ENCODE peak calls at places on chromosome 5, in nine cellular contexts. V is memory B cell; J is activated CD8-positive, alpha-beta memory T cell treated with anti-CD3 and anti-CD28 coated beads, Interleukin-2, amount 10 ng/mL, durations not matched to agents 7 days and 5 days; L is activated T-cell treated with anti-CD3 and anti-CD28 coated beads, Interleukin-2, amount 50 U/mL, for 72 hours; K is heart right ventricle; F is aorta; S is heart left ventricle; D is activated CD8-positive, alpha-beta T cell treated with anti-CD3 and anti-CD28 coated beads, Interleukin-2, amount 10 ng/mL, durations not matched to agents 7 days and 5 days; M is effector memory CD8-positive, alpha-beta T cell. R is an unnamed sample.
A peak's percentile ranks its signal among the peaks of the same experiment; 100 is the strongest.

GRCh38 chr5:11311272-11311671 is 550.2 kb upstream of the DAP start:
- ATAC-seq in L (no peak), F (no peak), J (no peak), V (no peak), S (no peak), D (no peak), M (no peak), K (no peak), R (no peak)

GRCh38 chr5:143213851-143214363 is 189.6 kb downstream of the NR3C1 start:
- ATAC-seq in D (no peak), V (no peak), L (peak; percentile 51), F (no peak), K (peak; percentile 21), J (peak; percentile 77), S (peak; percentile 26), M (no peak), R (peak; percentile 69)

GRCh38 chr5:181151146-181151545 is 3.8 kb downstream of the OR2V2 start:
- ATAC-seq in D (no peak), S (peak; percentile 36), F (no peak), M (no peak), L (no peak), J (no peak), V (no peak), K (peak; percentile 62), R (no peak)

GRCh38 chr5:125257997-125258396 is 511.6 kb upstream of the ZNF608 start:
- ATAC-seq in F (no peak), S (no peak), V (no peak), J (no peak), M (no peak), D (no peak), K (no peak), L (no peak), R (no peak)

GRCh38 chr5:51821697-51822096 is 438.4 kb downstream of the ISL1 start:
- ATAC-seq in K (no peak), S (no peak), L (no peak), M (no peak), F (no peak), J (no peak), V (no peak), D (no peak), R (no peak)

GRCh38 chr5:87829214-87829551 is 416.5 kb upstream of the CCNH start:
- ATAC-seq in V (no peak), L (no peak), D (no peak), J (no peak), F (no peak), M (no peak), S (peak; percentile 46), K (no peak), R (no peak)

GRCh38 chr5:119389288-119390065 is 33.7 kb downstream of the TNFAIP8 start:
- ATAC-seq in M (no peak), K (peak; percentile 56), S (no peak), V (no peak), D (peak; percentile 50), F (peak; percentile 31), L (peak; percentile 44), J (peak; percentile 66), R (no peak)

GRCh38 chr5:141182248-141182647 is at the start of gene PCDHB16:
- ATAC-seq in K (no peak), F (no peak), J (no peak), V (no peak), S (no peak), D (no peak), M (no peak), L (no peak), R (no peak)

GRCh38 chr5:352639-353598 is 31.4 kb downstream of the AHRR start:
- ATAC-seq in L (peak; percentile 22), V (no peak), J (peak; percentile 36), K (no peak), F (peak; percentile 26), D (peak; percentile 28), M (no peak), S (no peak), R (no peak)

GRCh38 chr5:84362061-84362720 is 22.5 kb downstream of the EDIL3 start:
- ATAC-seq in V (no peak), J (no peak), S (no peak), K (no peak), M (no peak), F (no peak), D (no peak), L (no peak), R (no peak)

GRCh38 chr5:151924564-151925395 is at the start of gene GLRA1:
- ATAC-seq in F (peak; percentile 78), J (peak; percentile 33), K (peak; percentile 53), S (peak; percentile 71), V (peak; percentile 31), M (peak; percentile 71), L (no peak), D (peak; percentile 71), R (no peak)

GRCh38 chr5:116137544-116138378 is 52.9 kb downstream of the COMMD10 start:
- ATAC-seq in S (peak; percentile 46), L (no peak), J (no peak), F (no peak), M (peak; percentile 58), K (no peak), D (no peak), V (peak; percentile 33), R (no peak)

GRCh38 chr5:76641514-76642120 is 18.4 kb upstream of the F2RL2 start:
- ATAC-seq in K (no peak), S (no peak), L (peak; percentile 55), M (peak; percentile 69), J (peak; percentile 36), V (peak; percentile 32), F (no peak), D (peak; percentile 63), R (no peak)

GRCh38 chr5:52893105-52893504 is 96.0 kb upstream of the ITGA2 start:
- ATAC-seq in D (no peak), J (no peak), F (peak; percentile 52), L (no peak), M (no peak), K (peak; percentile 41), S (peak; percentile 66), V (no peak), R (no peak)

GRCh38 chr5:24325306-24325832 is 319.4 kb downstream of the CDH10 start:
- ATAC-seq in V (no peak), M (peak; percentile 91), J (no peak), D (no peak), K (no peak), S (no peak), L (no peak), F (no peak), R (no peak)

R was measured in activated CD4-positive, CD25-positive, alpha-beta regulatory T cell treated with anti-CD3 and anti-CD28 coated beads, Interleukin-2, amount 50 U/mL, for 24 hours.